ENCODE peak calls at places on chromosomes 16 and 17, in eight cellular contexts. One of them, this sample, is unnamed.
A peak's percentile ranks its signal among the peaks of the same experiment; 100 is the strongest.

GRCh38 chr16:75267631-75268264 is 16.3 kb upstream of the BCAR1 start:
- DNase-seq in NCI-H1092: peak; percentile 89
- DNase-seq in NCI-H460: peak; percentile 47
- DNase-seq in T-helper 9 cell: no peak
- DNase-seq in HepG2: peak; percentile 71
- DNase-seq in RCC 7860: peak; percentile 74
- DNase-seq in stimulated activated CD4-positive, alpha-beta T cell treated with anti-CD3 and anti-CD28 coated beads, Interleukin-2, amount 100 ng/mL, for 48 hours: no peak
- DNase-seq in iPS-NIHi11: no peak
- DNase-seq in this sample: no peak

GRCh38 chr17:6800422-6801027 is 24.5 kb downstream of the FBXO39 start:
- DNase-seq in NCI-H1092: no peak
- DNase-seq in NCI-H460: no peak
- DNase-seq in T-helper 9 cell: no peak
- DNase-seq in HepG2: no peak
- DNase-seq in RCC 7860: no peak
- DNase-seq in stimulated activated CD4-positive, alpha-beta T cell treated with anti-CD3 and anti-CD28 coated beads, Interleukin-2, amount 100 ng/mL, for 48 hours: no peak
- DNase-seq in iPS-NIHi11: peak; percentile 30
- DNase-seq in this sample: no peak

GRCh38 chr17:77540975-77541374 is 400.2 kb downstream of the SEC14L1 start:
- DNase-seq in NCI-H1092: no peak
- DNase-seq in NCI-H460: no peak
- DNase-seq in T-helper 9 cell: no peak
- DNase-seq in HepG2: no peak
- DNase-seq in RCC 7860: no peak
- DNase-seq in stimulated activated CD4-positive, alpha-beta T cell treated with anti-CD3 and anti-CD28 coated beads, Interleukin-2, amount 100 ng/mL, for 48 hours: no peak
- DNase-seq in iPS-NIHi11: no peak
- DNase-seq in this sample: no peak

GRCh38 chr16:29943846-29944669 is 17.8 kb upstream of the TMEM219 start:
- DNase-seq in NCI-H1092: no peak
- DNase-seq in NCI-H460: peak; percentile 98
- DNase-seq in T-helper 9 cell: no peak
- DNase-seq in HepG2: peak; percentile 91
- DNase-seq in RCC 7860: peak; percentile 99
- DNase-seq in stimulated activated CD4-positive, alpha-beta T cell treated with anti-CD3 and anti-CD28 coated beads, Interleukin-2, amount 100 ng/mL, for 48 hours: no peak
- DNase-seq in iPS-NIHi11: peak; percentile 71
- DNase-seq in this sample: no peak

GRCh38 chr16:10827691-10828341 is 9.2 kb upstream of the TVP23A start:
- DNase-seq in NCI-H1092: no peak
- DNase-seq in NCI-H460: no peak
- DNase-seq in T-helper 9 cell: no peak
- DNase-seq in HepG2: no peak
- DNase-seq in RCC 7860: peak; percentile 39
- DNase-seq in stimulated activated CD4-positive, alpha-beta T cell treated with anti-CD3 and anti-CD28 coated beads, Interleukin-2, amount 100 ng/mL, for 48 hours: no peak
- DNase-seq in iPS-NIHi11: no peak
- DNase-seq in this sample: no peak

GRCh38 chr16:66881014-66881417 is 701 bp downstream of the PDP2 start:
- DNase-seq in NCI-H1092: no peak
- DNase-seq in NCI-H460: no peak
- DNase-seq in T-helper 9 cell: no peak
- DNase-seq in HepG2: no peak
- DNase-seq in RCC 7860: no peak
- DNase-seq in stimulated activated CD4-positive, alpha-beta T cell treated with anti-CD3 and anti-CD28 coated beads, Interleukin-2, amount 100 ng/mL, for 48 hours: no peak
- DNase-seq in iPS-NIHi11: no peak
- DNase-seq in this sample: no peak

GRCh38 chr17:8574687-8575086 is 55.8 kb downstream of the MYH10 start:
- DNase-seq in NCI-H1092: no peak
- DNase-seq in NCI-H460: no peak
- DNase-seq in T-helper 9 cell: no peak
- DNase-seq in HepG2: peak; percentile 10
- DNase-seq in RCC 7860: no peak
- DNase-seq in stimulated activated CD4-positive, alpha-beta T cell treated with anti-CD3 and anti-CD28 coated beads, Interleukin-2, amount 100 ng/mL, for 48 hours: no peak
- DNase-seq in iPS-NIHi11: no peak
- DNase-seq in this sample: no peak

GRCh38 chr16:30570621-30571443 is 682 bp downstream of the ZNF688 start:
- DNase-seq in NCI-H1092: no peak
- DNase-seq in NCI-H460: no peak
- DNase-seq in T-helper 9 cell: no peak
- DNase-seq in HepG2: no peak
- DNase-seq in RCC 7860: no peak
- DNase-seq in stimulated activated CD4-positive, alpha-beta T cell treated with anti-CD3 and anti-CD28 coated beads, Interleukin-2, amount 100 ng/mL, for 48 hours: no peak
- DNase-seq in iPS-NIHi11: peak; percentile 37
- DNase-seq in this sample: no peak

GRCh38 chr16:81560979-81561657 is 116.5 kb downstream of the CMIP start:
- DNase-seq in NCI-H1092: no peak
- DNase-seq in NCI-H460: no peak
- DNase-seq in T-helper 9 cell: no peak
- DNase-seq in HepG2: no peak
- DNase-seq in RCC 7860: peak; percentile 68
- DNase-seq in stimulated activated CD4-positive, alpha-beta T cell treated with anti-CD3 and anti-CD28 coated beads, Interleukin-2, amount 100 ng/mL, for 48 hours: no peak
- DNase-seq in iPS-NIHi11: no peak
- DNase-seq in this sample: no peak

GRCh38 chr16:51952500-51952899 is 594.4 kb downstream of the TOX3 start:
- DNase-seq in NCI-H1092: no peak
- DNase-seq in NCI-H460: no peak
- DNase-seq in T-helper 9 cell: no peak
- DNase-seq in HepG2: no peak
- DNase-seq in RCC 7860: no peak
- DNase-seq in stimulated activated CD4-positive, alpha-beta T cell treated with anti-CD3 and anti-CD28 coated beads, Interleukin-2, amount 100 ng/mL, for 48 hours: no peak
- DNase-seq in iPS-NIHi11: no peak
- DNase-seq in this sample: no peak

GRCh38 chr17:1362065-1362848 is 37.8 kb downstream of the YWHAE start:
- DNase-seq in NCI-H1092: no peak
- DNase-seq in NCI-H460: no peak
- DNase-seq in T-helper 9 cell: no peak
- DNase-seq in HepG2: no peak
- DNase-seq in RCC 7860: no peak
- DNase-seq in stimulated activated CD4-positive, alpha-beta T cell treated with anti-CD3 and anti-CD28 coated beads, Interleukin-2, amount 100 ng/mL, for 48 hours: no peak
- DNase-seq in iPS-NIHi11: no peak
- DNase-seq in this sample: no peak

GRCh38 chr17:18185391-18185790 is 1.8 kb downstream of the ALKBH5 start:
- DNase-seq in NCI-H1092: no peak
- DNase-seq in NCI-H460: no peak
- DNase-seq in T-helper 9 cell: no peak
- DNase-seq in HepG2: no peak
- DNase-seq in RCC 7860: no peak
- DNase-seq in stimulated activated CD4-positive, alpha-beta T cell treated with anti-CD3 and anti-CD28 coated beads, Interleukin-2, amount 100 ng/mL, for 48 hours: no peak
- DNase-seq in iPS-NIHi11: no peak
- DNase-seq in this sample: no peak